ENCODE peak calls at places on chromosomes 5 and 9, in six cellular contexts. Z is HepG2, E is K562, X is GM12878, K is H1, A is GM12892. I is an unnamed sample.

GRCh38 chr9:35749515-35750255 is 598 bp downstream of the RGP1 start:
- DNase-seq in Z (no peak), E (peak; percentile 55), X (no peak), K (no peak), A (no peak), I (peak; percentile 25)

GRCh38 chr5:45696206-45696836 is at the start of gene HCN1:
- DNase-seq in Z (peak; percentile 17), E (no peak), X (no peak), K (peak; percentile 75), A (no peak), I (no peak)

GRCh38 chr5:14581891-14582796 is 552 bp downstream of the OTULINL start:
- DNase-seq in Z (no peak), E (no peak), X (no peak), K (no peak), A (peak; percentile 33), I (peak; percentile 37)

GRCh38 chr9:107624216-107624948 is 134.8 kb upstream of the KLF4 start:
- DNase-seq in Z (no peak), E (no peak), X (no peak), K (no peak), A (no peak), I (no peak)

GRCh38 chr5:79750611-79751510 is 61.2 kb downstream of the CMYA5 start:
- DNase-seq in Z (no peak), E (no peak), X (no peak), K (no peak), A (no peak), I (no peak)

GRCh38 chr5:164052536-164053090 is 547.2 kb downstream of the MAT2B start:
- DNase-seq in Z (no peak), E (no peak), X (no peak), K (no peak), A (no peak), I (no peak)

GRCh38 chr9:126439402-126439765 is 112.8 kb downstream of the MVB12B start:
- DNase-seq in Z (no peak), E (no peak), X (no peak), K (no peak), A (no peak), I (no peak)

GRCh38 chr5:127925916-127926315 is 157.7 kb upstream of the SLC12A2 start:
- DNase-seq in Z (no peak), E (no peak), X (no peak), K (no peak), A (no peak), I (no peak)

GRCh38 chr9:88809371-88809770 is 181.9 kb upstream of the S1PR3 start:
- DNase-seq in Z (no peak), E (peak; percentile 18), X (no peak), K (no peak), A (no peak), I (no peak)

GRCh38 chr9:124280176-124280691 is 22.5 kb downstream of the NEK6 start:
- DNase-seq in Z (no peak), E (no peak), X (no peak), K (no peak), A (no peak), I (no peak)

GRCh38 chr9:69900406-69900805 is 79.8 kb downstream of the CFAP95 start:
- DNase-seq in Z (no peak), E (no peak), X (no peak), K (no peak), A (no peak), I (no peak)

GRCh38 chr9:97723819-97724218 is 26.7 kb upstream of the XPA start:
- DNase-seq in Z (no peak), E (no peak), X (no peak), K (no peak), A (no peak), I (no peak)

GRCh38 chr9:87875839-87876545 is 6.7 kb upstream of the SPATA31E1 start:
- DNase-seq in Z (no peak), E (no peak), X (no peak), K (no peak), A (no peak), I (no peak)

GRCh38 chr5:151357792-151358191 is 10.4 kb upstream of the SLC36A2 start:
- DNase-seq in Z (no peak), E (no peak), X (no peak), K (no peak), A (no peak), I (no peak)

GRCh38 chr9:87865626-87866025 is 17.1 kb upstream of the SPATA31E1 start:
- DNase-seq in Z (no peak), E (no peak), X (no peak), K (no peak), A (no peak), I (no peak)

GRCh38 chr5:66306105-66306843 is 162.2 kb downstream of the SREK1 start:
- DNase-seq in Z (peak; percentile 55), E (peak; percentile 65), X (no peak), K (peak; percentile 34), A (peak; percentile 25), I (peak; percentile 35)

GRCh38 chr5:60856059-60856458 is 12.0 kb upstream of the ELOVL7 start:
- DNase-seq in Z (no peak), E (no peak), X (no peak), K (no peak), A (no peak), I (no peak)

GRCh38 chr9:128911529-128912035 is 9.2 kb upstream of the PHYHD1 start:
- DNase-seq in Z (peak; percentile 80), E (peak; percentile 45), X (no peak), K (peak; percentile 64), A (no peak), I (no peak)

GRCh38 chr5:54804521-54804920 is 180.9 kb downstream of the ESM1 start:
- DNase-seq in Z (no peak), E (no peak), X (no peak), K (no peak), A (no peak), I (no peak)

GRCh38 chr5:179858241-179858585 is 404 bp downstream of the MRNIP start:
- DNase-seq in Z (peak; percentile 17), E (peak; percentile 53), X (peak; percentile 7), K (no peak), A (no peak), I (no peak)

GRCh38 chr9:85248514-85249312 is 493.0 kb downstream of the AGTPBP1 start:
- DNase-seq in Z (no peak), E (no peak), X (no peak), K (no peak), A (no peak), I (no peak)

GRCh38 chr5:163682226-163682625 is 176.8 kb downstream of the MAT2B start:
- DNase-seq in Z (no peak), E (no peak), X (no peak), K (no peak), A (no peak), I (no peak)

GRCh38 chr9:130770679-130771442 is 64.2 kb upstream of the ABL1 start:
- DNase-seq in Z (peak; percentile 50), E (peak; percentile 98), X (no peak), K (no peak), A (no peak), I (no peak)

GRCh38 chr5:38228914-38229313 is 29.4 kb upstream of the EGFLAM start:
- DNase-seq in Z (no peak), E (no peak), X (no peak), K (no peak), A (no peak), I (no peak)

GRCh38 chr9:88991066-88992030 is at the start of gene S1PR3:
- DNase-seq in Z (no peak), E (peak; percentile 66), X (no peak), K (no peak), A (no peak), I (no peak)

GRCh38 chr5:71830626-71831539 is 111.8 kb downstream of the CARTPT start:
- DNase-seq in Z (no peak), E (no peak), X (no peak), K (no peak), A (no peak), I (no peak)

GRCh38 chr5:32170303-32171170 is 3.6 kb downstream of the GOLPH3 start:
- DNase-seq in Z (no peak), E (no peak), X (no peak), K (no peak), A (no peak), I (no peak)

GRCh38 chr9:99180199-99180598 is 41.5 kb downstream of the ALG2 start:
- DNase-seq in Z (no peak), E (no peak), X (no peak), K (no peak), A (no peak), I (no peak)

GRCh38 chr9:4579011-4579410 is 83.1 kb upstream of the PLPP6 start:
- DNase-seq in Z (no peak), E (no peak), X (no peak), K (no peak), A (no peak), I (no peak)

GRCh38 chr5:61293051-61293450 is 39.0 kb upstream of the ZSWIM6 start:
- DNase-seq in Z (no peak), E (no peak), X (no peak), K (no peak), A (no peak), I (no peak)

DNA sequence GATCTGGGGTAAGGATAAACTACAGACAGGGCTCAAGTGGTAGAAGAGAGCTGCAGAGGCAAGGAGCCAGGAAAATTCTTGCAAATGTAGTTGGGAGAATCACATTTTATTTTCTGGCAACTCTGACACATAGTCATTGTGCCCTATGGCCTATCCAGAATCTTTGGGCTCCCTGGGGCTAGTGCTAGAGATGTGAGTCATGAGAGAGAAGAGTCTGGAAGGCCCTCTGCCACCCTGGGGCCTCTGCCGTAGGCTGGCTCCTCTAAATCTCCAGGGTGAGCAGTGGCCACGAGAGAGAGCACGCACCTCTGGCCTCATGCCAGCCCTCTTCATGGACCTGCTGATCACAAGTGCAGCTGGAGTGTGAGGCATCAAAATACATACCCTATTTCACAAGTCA is 74.3 kb upstream of the SSBP2 start:
- DNase-seq in Z (no peak), E (no peak), X (no peak), K (no peak), A (no peak), I (no peak)
- TF ChIP-seq TAF1 in Z (no peak), E (no peak), X (no peak), K (no peak), A (no peak), I (no peak)

DNA sequence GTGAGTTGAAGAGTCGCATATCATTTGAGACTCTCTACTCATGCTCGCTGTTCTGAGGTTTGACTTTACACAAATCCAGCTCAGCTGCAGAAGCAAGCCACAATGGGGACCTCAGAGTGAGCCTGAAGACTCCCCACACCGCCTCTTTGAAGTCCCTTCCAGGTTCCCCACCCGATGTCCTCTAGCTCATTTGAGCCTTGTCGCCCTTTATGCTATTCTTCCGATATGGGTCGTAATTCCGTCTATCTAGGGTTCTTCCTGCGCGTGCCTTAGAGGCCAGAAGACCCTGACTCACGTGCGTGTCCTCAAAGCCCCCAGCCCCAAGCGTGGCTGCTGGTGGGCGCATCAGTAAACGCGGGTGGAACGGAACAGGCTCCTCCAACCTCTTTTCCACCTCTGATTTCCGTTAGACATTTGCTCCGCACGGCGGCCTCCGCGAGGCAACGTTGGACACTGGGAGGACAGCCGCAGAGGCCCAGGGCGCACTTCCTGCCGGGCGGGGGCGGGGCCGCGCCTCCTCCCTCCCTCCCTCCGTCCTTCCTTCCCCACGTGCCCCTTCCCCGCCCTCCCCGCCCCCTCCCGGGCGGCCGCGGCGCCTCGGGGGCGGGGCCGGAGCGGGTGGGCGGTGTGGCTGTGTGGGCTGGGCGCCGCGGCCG is at the start of gene SNX30:
- DNase-seq in Z (peak; percentile 79), E (peak; percentile 96), X (no peak), K (peak; percentile 17), A (peak; percentile 85), I (peak; percentile 87)
- TF ChIP-seq POLR2A in Z (peak; percentile 93), E (peak; percentile 95), X (peak; percentile 85), K (no peak), A (peak; percentile 67), I (no peak)

GRCh38 chr9:1042466-1042865 is 7.7 kb upstream of the DMRT2 start:
- DNase-seq in Z (no peak), E (no peak), X (no peak), K (no peak), A (no peak), I (no peak)
- TF ChIP-seq TAF1 in Z (no peak), E (no peak), X (no peak), K (no peak), A (no peak), I (no peak)

GRCh38 chr5:172110921-172111873 is 76.8 kb downstream of the STK10 start:
- DNase-seq in Z (no peak), E (peak; percentile 37), X (peak; percentile 93), K (no peak), A (peak; percentile 73), I (peak; percentile 63)
- TF ChIP-seq POLR2A in Z (no peak), E (no peak), X (peak; percentile 78), K (no peak), A (peak; percentile 69), I (peak; percentile 69)

I was measured in GM12891.